ENCODE peak calls at places on chromosome 19, in seven cellular contexts. Q is mammary epithelial cell, B is left lung, O is uterus, K is spleen, P is heart left ventricle, T is keratinocyte. F is an unnamed sample.

GRCh38 chr19:2063824-2064223 is 12.8 kb upstream of the MKNK2 start:
- DNase-seq in Q (no peak), P (no peak), O (no peak), K (no peak), T (no peak), B (no peak), F (no peak)

GRCh38 chr19:40588926-40589569 is 12.1 kb upstream of the LTBP4 start:
- DNase-seq in O (no peak), B (no peak), T (no peak), K (no peak), P (no peak), Q (no peak), F (no peak)

GRCh38 chr19:2446390-2446789 is 10.4 kb downstream of the LMNB2 start:
- DNase-seq in O (no peak), Q (no peak), K (peak), P (no peak), B (no peak), T (no peak), F (no peak)

GRCh38 chr19:5292843-5293606 is 47.6 kb downstream of the PTPRS start:
- DNase-seq in P (peak), T (no peak), Q (peak), K (no peak), B (peak), O (peak), F (peak)

GRCh38 chr19:41589371-41589770 is 13.4 kb downstream of the CEACAM21 start:
- DNase-seq in O (no peak), T (no peak), B (no peak), K (no peak), Q (no peak), P (no peak), F (no peak)

GRCh38 chr19:37981785-37982475 is 74.9 kb downstream of the SIPA1L3 start:
- DNase-seq in O (no peak), P (no peak), Q (peak), K (no peak), T (no peak), B (no peak), F (no peak)

GRCh38 chr19:34430738-34431625 is 2.8 kb downstream of the UBA2 start:
- DNase-seq in K (no peak), O (no peak), T (peak), Q (peak), B (no peak), P (no peak), F (no peak)

GRCh38 chr19:46551175-46551574 is 50.0 kb upstream of the CALM3 start:
- DNase-seq in Q (no peak), O (no peak), B (no peak), K (no peak), T (no peak), P (no peak), F (no peak)

GRCh38 chr19:27738569-27739193 is 1474.3 kb downstream of the UQCRFS1 start:
- DNase-seq in B (no peak), Q (peak), P (no peak), K (no peak), O (no peak), T (no peak), F (no peak)

GRCh38 chr19:42528354-42529247 is at the start of gene CEACAM1:
- DNase-seq in P (peak), O (peak), B (peak), Q (peak), K (peak), T (no peak), F (peak)

GRCh38 chr19:32652893-32653625 is 21.9 kb downstream of the ANKRD27 start:
- DNase-seq in T (no peak), Q (no peak), O (peak), B (peak), P (peak), K (no peak), F (peak)

GRCh38 chr19:6392219-6393073 is 518 bp downstream of the GTF2F1 start:
- DNase-seq in Q (no peak), T (no peak), K (no peak), B (no peak), O (no peak), P (no peak), F (no peak)

GRCh38 chr19:1978346-1978894 is 37.1 kb downstream of the BTBD2 start:
- DNase-seq in T (no peak), B (no peak), K (no peak), P (no peak), Q (no peak), O (no peak), F (no peak)

GRCh38 chr19:6271251-6271650 is 8.5 kb downstream of the MLLT1 start:
- DNase-seq in O (no peak), K (no peak), T (no peak), Q (no peak), B (no peak), P (no peak), F (no peak)

GRCh38 chr19:31334849-31335624 is 14.2 kb downstream of the TSHZ3 start:
- DNase-seq in O (peak), P (no peak), B (peak), T (no peak), Q (peak), K (no peak), F (no peak)

GRCh38 chr19:991932-992669 is 8.0 kb downstream of the WDR18 start:
- DNase-seq in T (no peak), P (no peak), B (no peak), O (no peak), K (no peak), Q (no peak), F (no peak)

GRCh38 chr19:10111405-10111811 is at the start of gene P2RY11:
- DNase-seq in B (no peak), T (no peak), K (peak), Q (no peak), O (no peak), P (no peak), F (no peak)

DNA sequence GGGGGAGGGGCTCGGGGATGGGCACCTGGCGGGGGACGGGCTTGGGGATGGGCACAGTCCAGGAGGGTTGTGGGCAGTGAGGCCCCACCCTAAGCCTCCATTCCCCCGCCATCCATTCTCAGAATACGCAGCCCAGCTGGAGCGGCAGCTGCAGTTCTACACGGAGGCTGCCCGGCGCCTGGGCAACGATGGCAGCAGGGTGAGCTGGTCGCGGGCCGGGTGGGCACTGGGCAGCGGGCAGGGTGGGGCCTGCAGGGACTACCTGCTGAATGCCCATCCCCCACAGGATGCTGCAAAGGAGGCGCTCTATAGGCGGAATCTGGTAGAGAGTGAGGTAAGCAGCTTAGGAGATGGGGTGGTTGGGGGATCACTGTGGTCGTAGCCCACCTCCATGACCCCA is 8.3 kb downstream of the PODNL1 start:
- DNase-seq in T (no peak), B (no peak), P (no peak), O (no peak), K (no peak), Q (no peak), F (no peak)
- H3K4me3 ChIP-seq in T (no peak), B (no peak), P (no peak), O (no peak), K (no peak), Q (no peak), F (no peak)

DNA sequence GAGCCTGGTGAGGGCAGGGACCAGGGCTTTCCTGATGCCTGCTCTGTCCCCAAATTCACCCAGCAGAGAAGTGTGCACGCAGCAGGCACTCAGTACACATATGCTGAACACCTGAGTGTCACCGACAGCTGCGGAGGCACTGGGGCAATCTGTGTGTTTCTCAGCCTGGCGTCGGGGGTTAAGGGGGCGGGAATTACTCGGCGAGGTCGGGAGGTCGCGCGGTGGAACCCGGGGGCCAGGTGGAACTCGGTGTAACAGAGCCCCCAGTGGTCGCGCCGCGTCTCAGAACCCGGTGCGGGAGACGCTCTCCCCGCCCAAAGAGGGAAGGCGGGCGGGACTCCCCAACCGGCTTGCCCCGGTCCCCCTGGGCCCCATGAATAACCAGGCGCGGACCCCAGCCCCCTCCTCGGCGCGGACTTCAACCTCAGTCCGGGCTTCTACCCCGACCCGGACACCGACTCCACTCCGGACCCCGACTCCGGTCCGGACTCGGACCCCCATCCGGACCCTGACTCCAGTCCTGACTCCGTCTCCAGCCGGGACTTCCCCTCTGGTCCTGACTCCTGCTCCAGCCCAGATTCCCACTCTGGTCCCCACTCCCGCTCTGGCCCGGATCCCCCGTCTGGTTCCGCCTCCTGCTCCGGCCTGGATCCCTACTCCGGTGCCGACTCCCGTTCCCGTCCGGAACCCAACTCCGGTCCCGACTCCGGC is at the start of gene SELENOV:
- DNase-seq in O (no peak), P (no peak), Q (no peak), K (peak), T (no peak), B (no peak), F (no peak)
- TF ChIP-seq CTCF in O (no peak), P (no peak), Q (no peak), K (no peak), T (no peak), B (no peak), F (no peak)

GRCh38 chr19:35729021-35729420 is 11.2 kb downstream of the KMT2B start:
- DNase-seq in P (no peak), K (no peak), O (no peak), T (no peak), Q (no peak), B (no peak), F (no peak)
- H3K4me3 ChIP-seq in P (no peak), K (no peak), O (no peak), T (no peak), Q (no peak), B (no peak), F (no peak)

GRCh38 chr19:29467824-29468401 is 57.9 kb upstream of the VSTM2B start:
- DNase-seq in T (no peak), B (no peak), P (no peak), O (no peak), K (no peak), Q (peak), F (no peak)
- TF ChIP-seq CTCF in T (peak), B (no peak), P (no peak), O (no peak), K (no peak), Q (peak), F (no peak)

DNA sequence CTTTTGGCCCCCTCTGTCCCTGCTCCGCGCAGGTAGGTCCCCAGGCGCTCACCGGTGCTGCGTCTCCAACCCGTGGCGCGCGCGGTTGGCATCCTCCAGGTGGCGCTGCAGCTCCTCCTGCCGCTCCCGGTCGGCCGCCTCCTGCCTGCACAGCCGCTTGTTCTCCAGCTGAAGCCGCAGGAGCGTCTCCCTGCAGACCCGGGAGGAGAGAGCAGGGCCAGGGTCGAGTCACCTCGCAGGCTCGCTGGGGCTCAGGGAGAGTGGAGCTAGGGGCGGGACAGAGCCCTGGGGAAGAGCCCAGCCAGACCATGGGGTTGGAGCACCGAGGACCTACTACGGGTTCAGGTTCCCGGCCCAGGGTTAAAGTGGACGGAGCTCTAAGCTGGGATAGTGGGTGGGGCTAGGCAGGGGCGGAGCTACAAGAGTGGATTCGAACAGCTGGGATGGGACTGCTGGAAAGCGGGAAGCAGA is 9.3 kb downstream of the HOOK2 start:
- DNase-seq in T (no peak), P (peak), K (peak), O (peak), Q (peak), B (peak), F (peak)
- H3K4me3 ChIP-seq in T (peak), P (no peak), K (peak), O (peak), Q (peak), B (peak), F (no peak)

DNA sequence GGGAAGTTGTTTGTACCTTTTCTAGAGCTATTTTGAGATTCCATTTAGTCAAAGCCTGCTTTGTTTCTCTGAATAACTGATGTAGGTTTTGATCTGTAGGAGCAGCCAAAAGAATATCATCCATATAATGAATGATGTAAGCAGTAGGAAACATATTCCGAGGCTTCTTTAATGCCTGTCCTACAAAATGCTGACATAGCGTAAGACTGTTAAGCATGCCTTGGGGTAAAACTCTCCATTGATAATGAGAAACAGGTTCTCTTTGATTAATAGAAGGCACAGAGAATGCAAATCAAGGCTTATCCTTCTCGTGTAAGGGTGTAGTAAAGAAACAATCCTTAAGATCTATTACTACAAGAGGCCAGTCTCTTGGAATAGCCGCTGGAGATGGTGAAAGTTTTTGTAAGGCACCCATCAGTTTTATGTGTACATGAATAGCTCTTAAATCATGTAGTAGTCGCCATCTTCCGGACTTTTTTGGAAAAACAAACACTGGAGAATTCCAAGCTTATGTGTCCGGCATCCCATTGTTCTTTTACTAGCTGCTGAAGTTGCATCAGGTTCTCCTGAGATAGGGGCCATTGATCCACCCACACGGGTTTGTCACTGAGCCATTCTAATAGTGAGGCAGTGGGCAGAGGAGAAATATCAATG is 13.5 kb downstream of the FPR3 start:
- DNase-seq in O (no peak), Q (peak), B (no peak), T (no peak), K (no peak), P (no peak), F (no peak)
- TF ChIP-seq CTCF in O (no peak), Q (peak), B (no peak), T (peak), K (no peak), P (peak), F (no peak)

DNA sequence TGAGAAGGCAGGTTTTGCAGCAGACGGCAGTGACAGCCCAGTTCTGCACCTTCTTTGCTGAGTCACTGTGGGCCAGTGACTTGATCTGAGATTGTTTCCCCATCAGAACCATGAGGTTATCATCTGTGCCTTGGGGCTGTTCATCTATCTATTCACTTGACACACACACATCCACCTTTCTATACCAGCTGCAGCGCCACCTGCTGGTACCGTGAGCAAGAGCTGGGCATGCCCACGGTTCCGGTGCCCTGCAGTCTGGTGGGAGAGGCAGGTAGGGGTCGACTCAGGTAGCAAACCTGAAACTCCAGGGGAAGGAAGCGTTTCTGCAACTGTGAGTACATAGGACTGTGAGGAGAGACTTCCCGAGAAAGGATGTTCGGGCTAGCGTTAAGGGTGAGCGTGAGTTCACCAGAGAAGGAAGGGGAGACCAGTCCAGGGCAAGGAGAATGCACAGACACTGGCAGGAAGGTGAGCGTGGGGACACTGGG is 7.5 kb upstream of the LIN7B start:
- DNase-seq in O (no peak), P (no peak), B (no peak), K (peak), Q (peak), T (peak), F (peak)
- H3K4me3 ChIP-seq in O (no peak), P (no peak), B (no peak), K (no peak), Q (no peak), T (no peak), F (no peak)

GRCh38 chr19:44690131-44690440 is 8.9 kb upstream of the CEACAM16 start:
- DNase-seq in T (no peak), P (no peak), B (no peak), Q (no peak), O (no peak), K (no peak), F (no peak)

GRCh38 chr19:44686896-44687295 is 12.1 kb upstream of the CEACAM16 start:
- DNase-seq in K (no peak), B (no peak), T (no peak), Q (no peak), O (no peak), P (no peak), F (no peak)

GRCh38 chr19:44692379-44692721 is 6.6 kb upstream of the CEACAM16 start:
- DNase-seq in O (no peak), Q (no peak), T (no peak), K (no peak), B (no peak), P (no peak), F (no peak)

GRCh38 chr19:44687898-44688297 is 11.1 kb upstream of the CEACAM16 start:
- DNase-seq in Q (no peak), P (no peak), O (no peak), B (no peak), T (no peak), K (no peak), F (no peak)

DNA sequence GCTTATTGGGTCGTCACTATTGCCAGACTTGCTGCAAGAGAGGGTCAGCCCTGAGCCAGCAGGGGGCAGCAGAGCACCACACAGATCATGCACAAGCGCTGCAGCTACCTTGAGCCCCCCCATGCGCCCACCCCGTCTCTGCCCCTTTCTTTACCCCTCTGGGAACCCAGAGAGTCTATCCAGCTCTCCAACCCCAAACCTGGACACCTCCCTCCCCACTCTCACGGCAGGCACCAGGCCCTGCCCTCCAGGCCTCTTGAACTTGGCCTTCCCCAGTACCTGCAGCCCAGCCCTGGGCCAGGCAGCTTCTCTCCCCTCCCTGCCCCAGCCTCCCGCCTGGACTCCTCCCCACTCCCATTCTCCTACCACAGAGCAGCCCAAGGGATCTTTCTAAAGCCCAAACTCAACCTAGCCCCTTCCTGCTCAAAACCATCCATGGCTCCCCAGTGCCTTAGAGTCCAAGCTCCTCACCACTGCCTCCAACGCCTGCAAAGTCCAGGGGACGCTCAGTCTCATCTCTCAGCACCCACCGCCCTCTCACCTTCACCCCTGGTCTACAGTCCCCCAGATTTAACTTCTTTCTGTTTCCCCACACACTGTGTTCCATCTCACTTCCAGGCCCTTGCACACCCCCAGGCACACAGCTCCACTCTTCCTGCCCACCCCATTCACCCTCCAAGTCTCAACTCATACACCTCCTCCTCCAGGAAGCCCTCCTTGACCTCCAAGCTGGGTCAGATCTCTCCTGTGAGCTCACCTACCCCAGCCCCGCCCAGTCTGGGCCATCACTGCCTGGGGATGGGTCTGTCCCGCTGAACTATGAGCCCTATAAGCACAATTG is 9.4 kb upstream of the CEACAM16 start:
- DNase-seq in P (peak), Q (no peak), K (peak), O (peak), B (peak), T (no peak), F (peak)
- TF ChIP-seq CTCF in P (peak), Q (peak), K (peak), O (peak), B (peak), T (peak), F (peak)

F was measured in testis.